ENCODE peak calls at places on chromosomes 3 and 15, in five cellular contexts. One of them, this sample, is unnamed.

GRCh38 chr15:101135532-101136166 is 116.2 kb downstream of the CHSY1 start:
- DNase-seq in SW480: no peak
- DNase-seq in activated T-cell treated with anti-CD3 and anti-CD28 coated beads for 1 hour: no peak
- DNase-seq in NCI-H1105 treated with DMSO at 0.1 percent for 48 hours: no peak
- DNase-seq in NCI-H1417: no peak
- DNase-seq in this sample: no peak

GRCh38 chr3:25396686-25397085 is 31.4 kb upstream of the RARB start:
- DNase-seq in SW480: no peak
- DNase-seq in activated T-cell treated with anti-CD3 and anti-CD28 coated beads for 1 hour: no peak
- DNase-seq in NCI-H1105 treated with DMSO at 0.1 percent for 48 hours: no peak
- DNase-seq in NCI-H1417: no peak
- DNase-seq in this sample: no peak

GRCh38 chr15:57296473-57297162 is 79.7 kb upstream of the CGNL1 start:
- DNase-seq in SW480: no peak
- DNase-seq in activated T-cell treated with anti-CD3 and anti-CD28 coated beads for 1 hour: no peak
- DNase-seq in NCI-H1105 treated with DMSO at 0.1 percent for 48 hours: no peak
- DNase-seq in NCI-H1417: no peak
- DNase-seq in this sample: no peak

GRCh38 chr15:45372032-45372995 is 6.0 kb downstream of the GATM start:
- DNase-seq in SW480: peak
- DNase-seq in activated T-cell treated with anti-CD3 and anti-CD28 coated beads for 1 hour: no peak
- DNase-seq in NCI-H1105 treated with DMSO at 0.1 percent for 48 hours: no peak
- DNase-seq in NCI-H1417: no peak
- DNase-seq in this sample: no peak

GRCh38 chr15:56805466-56806146 is 72.3 kb upstream of the ZNF280D start:
- DNase-seq in SW480: peak
- DNase-seq in activated T-cell treated with anti-CD3 and anti-CD28 coated beads for 1 hour: no peak
- DNase-seq in NCI-H1105 treated with DMSO at 0.1 percent for 48 hours: no peak
- DNase-seq in NCI-H1417: no peak
- DNase-seq in this sample: peak

GRCh38 chr3:49132437-49133225 is at the start of gene LAMB2:
- DNase-seq in SW480: peak
- DNase-seq in activated T-cell treated with anti-CD3 and anti-CD28 coated beads for 1 hour: no peak
- DNase-seq in NCI-H1105 treated with DMSO at 0.1 percent for 48 hours: peak
- DNase-seq in NCI-H1417: peak
- DNase-seq in this sample: peak

GRCh38 chr3:171454026-171454425 is 6.2 kb downstream of the TNIK start:
- DNase-seq in SW480: no peak
- DNase-seq in activated T-cell treated with anti-CD3 and anti-CD28 coated beads for 1 hour: no peak
- DNase-seq in NCI-H1105 treated with DMSO at 0.1 percent for 48 hours: no peak
- DNase-seq in NCI-H1417: no peak
- DNase-seq in this sample: no peak

GRCh38 chr15:51030649-51031316 is 63.9 kb downstream of the TNFAIP8L3 start:
- DNase-seq in SW480: no peak
- DNase-seq in activated T-cell treated with anti-CD3 and anti-CD28 coated beads for 1 hour: no peak
- DNase-seq in NCI-H1105 treated with DMSO at 0.1 percent for 48 hours: no peak
- DNase-seq in NCI-H1417: no peak
- DNase-seq in this sample: no peak

GRCh38 chr3:188061133-188061532 is 92.8 kb upstream of the LPP start:
- DNase-seq in SW480: peak
- DNase-seq in activated T-cell treated with anti-CD3 and anti-CD28 coated beads for 1 hour: peak
- DNase-seq in NCI-H1105 treated with DMSO at 0.1 percent for 48 hours: no peak
- DNase-seq in NCI-H1417: no peak
- DNase-seq in this sample: no peak

GRCh38 chr3:112130638-112130993 is 2.4 kb downstream of the GCSAM start:
- DNase-seq in SW480: no peak
- DNase-seq in activated T-cell treated with anti-CD3 and anti-CD28 coated beads for 1 hour: no peak
- DNase-seq in NCI-H1105 treated with DMSO at 0.1 percent for 48 hours: no peak
- DNase-seq in NCI-H1417: no peak
- DNase-seq in this sample: no peak

GRCh38 chr15:23648920-23649515 is 1.4 kb upstream of the MAGEL2 start:
- DNase-seq in SW480: no peak
- DNase-seq in activated T-cell treated with anti-CD3 and anti-CD28 coated beads for 1 hour: no peak
- DNase-seq in NCI-H1105 treated with DMSO at 0.1 percent for 48 hours: peak
- DNase-seq in NCI-H1417: no peak
- DNase-seq in this sample: no peak

GRCh38 chr3:169390741-169391300 is 272.7 kb downstream of the MECOM start:
- DNase-seq in SW480: no peak
- DNase-seq in activated T-cell treated with anti-CD3 and anti-CD28 coated beads for 1 hour: no peak
- DNase-seq in NCI-H1105 treated with DMSO at 0.1 percent for 48 hours: peak
- DNase-seq in NCI-H1417: no peak
- DNase-seq in this sample: no peak

GRCh38 chr3:99825239-99825638 is 7.6 kb downstream of the CMSS1 start:
- DNase-seq in SW480: peak
- DNase-seq in activated T-cell treated with anti-CD3 and anti-CD28 coated beads for 1 hour: no peak
- DNase-seq in NCI-H1105 treated with DMSO at 0.1 percent for 48 hours: no peak
- DNase-seq in NCI-H1417: no peak
- DNase-seq in this sample: no peak

GRCh38 chr3:183295211-183295610 is 42.2 kb downstream of the B3GNT5 start:
- DNase-seq in SW480: no peak
- DNase-seq in activated T-cell treated with anti-CD3 and anti-CD28 coated beads for 1 hour: no peak
- DNase-seq in NCI-H1105 treated with DMSO at 0.1 percent for 48 hours: no peak
- DNase-seq in NCI-H1417: no peak
- DNase-seq in this sample: no peak

GRCh38 chr15:88918738-88919137 is 5.6 kb upstream of the MFGE8 start:
- DNase-seq in SW480: peak
- DNase-seq in activated T-cell treated with anti-CD3 and anti-CD28 coated beads for 1 hour: no peak
- DNase-seq in NCI-H1105 treated with DMSO at 0.1 percent for 48 hours: peak
- DNase-seq in NCI-H1417: no peak
- DNase-seq in this sample: peak

GRCh38 chr3:85360742-85361387 is 402.1 kb downstream of the CADM2 start:
- DNase-seq in SW480: peak
- DNase-seq in activated T-cell treated with anti-CD3 and anti-CD28 coated beads for 1 hour: no peak
- DNase-seq in NCI-H1105 treated with DMSO at 0.1 percent for 48 hours: peak
- DNase-seq in NCI-H1417: peak
- DNase-seq in this sample: peak

This sample was measured in tibial nerve.